ENCODE peak calls at places on chromosomes 5 and 9, in nine cellular contexts. J, U, Y, O, S, X, Z, E and H are unnamed samples.

GRCh38 chr5:124661317-124662141 is 84.9 kb downstream of the ZNF608 start:
- DNase-seq in J (peak), U (no peak), Y (peak), O (peak), S (peak), X (no peak), Z (no peak), E (no peak), H (no peak)

GRCh38 chr5:92998456-92998855 is 582.6 kb downstream of the NR2F1-AS1 start:
- DNase-seq in J (no peak), U (no peak), Y (peak), O (no peak), S (no peak), X (no peak), Z (no peak), E (no peak), H (no peak)

GRCh38 chr9:110918316-110919054 is 119.8 kb downstream of the LPAR1 start:
- DNase-seq in J (peak), U (no peak), Y (peak), O (no peak), S (peak), X (no peak), Z (no peak), E (no peak), H (no peak)

GRCh38 chr9:109739760-109740159 is 40.2 kb upstream of the PALM2AKAP2 start:
- DNase-seq in J (no peak), U (no peak), Y (no peak), O (no peak), S (no peak), X (no peak), Z (no peak), E (no peak), H (no peak)

GRCh38 chr9:33884856-33885701 is 68.1 kb downstream of the UBE2R2 start:
- DNase-seq in J (peak), U (peak), Y (peak), O (no peak), S (no peak), X (no peak), Z (no peak), E (no peak), H (no peak)

GRCh38 chr9:87107072-87107471 is 159.8 kb upstream of the GAS1 start:
- DNase-seq in J (no peak), U (no peak), Y (no peak), O (no peak), S (peak), X (peak), Z (no peak), E (no peak), H (peak)

GRCh38 chr5:56822961-56823360 is 7.6 kb downstream of the MAP3K1 start:
- DNase-seq in J (no peak), U (no peak), Y (no peak), O (no peak), S (no peak), X (no peak), Z (no peak), E (peak), H (no peak)

GRCh38 chr9:137369911-137370630 is 52.9 kb downstream of the EXD3 start:
- DNase-seq in J (no peak), U (no peak), Y (no peak), O (no peak), S (no peak), X (no peak), Z (no peak), E (no peak), H (no peak)

GRCh38 chr5:71653119-71653518 is 66.0 kb upstream of the CARTPT start:
- DNase-seq in J (no peak), U (no peak), Y (no peak), O (no peak), S (no peak), X (no peak), Z (no peak), E (no peak), H (peak)

GRCh38 chr5:2391566-2391965 is 359.9 kb downstream of the IRX2 start:
- DNase-seq in J (no peak), U (no peak), Y (no peak), O (no peak), S (no peak), X (no peak), Z (no peak), E (no peak), H (no peak)

GRCh38 chr9:78692871-78693270 is 395.9 kb downstream of the PSAT1 start:
- DNase-seq in J (peak), U (no peak), Y (no peak), O (no peak), S (no peak), X (no peak), Z (no peak), E (no peak), H (no peak)

GRCh38 chr5:19531374-19531952 is 456.5 kb downstream of the CDH18 start:
- DNase-seq in J (no peak), U (no peak), Y (no peak), O (no peak), S (no peak), X (no peak), Z (no peak), E (no peak), H (peak)

GRCh38 chr5:145934276-145934675 is 2.1 kb upstream of the SH3RF2 start:
- DNase-seq in J (no peak), U (no peak), Y (peak), O (no peak), S (no peak), X (no peak), Z (no peak), E (no peak), H (no peak)

GRCh38 chr5:39433123-39433522 is 8.3 kb upstream of the DAB2 start:
- DNase-seq in J (no peak), U (no peak), Y (no peak), O (no peak), S (no peak), X (no peak), Z (no peak), E (no peak), H (no peak)

GRCh38 chr9:72579880-72580570 is 58.6 kb downstream of the TMC1 start:
- DNase-seq in J (no peak), U (no peak), Y (no peak), O (no peak), S (no peak), X (no peak), Z (no peak), E (no peak), H (no peak)

GRCh38 chr9:127746959-127747569 is 12.0 kb upstream of the TOR2A start:
- DNase-seq in J (no peak), U (no peak), Y (no peak), O (no peak), S (no peak), X (no peak), Z (no peak), E (no peak), H (no peak)

GRCh38 chr9:91949946-91950664 is at the start of gene ROR2:
- DNase-seq in J (no peak), U (no peak), Y (peak), O (peak), S (peak), X (peak), Z (no peak), E (peak), H (no peak)

GRCh38 chr5:1507961-1508678 is 15.6 kb downstream of the LPCAT1 start:
- DNase-seq in J (no peak), U (no peak), Y (no peak), O (peak), S (no peak), X (no peak), Z (no peak), E (peak), H (no peak)

GRCh38 chr9:124332756-124333155 is 75.0 kb downstream of the NEK6 start:
- DNase-seq in J (no peak), U (no peak), Y (no peak), O (no peak), S (no peak), X (no peak), Z (no peak), E (no peak), H (no peak)

GRCh38 chr5:135062216-135063055 is 28.4 kb upstream of the PITX1 start:
- DNase-seq in J (no peak), U (no peak), Y (no peak), O (no peak), S (no peak), X (no peak), Z (no peak), E (no peak), H (no peak)

GRCh38 chr9:136688274-136689107 is 1.2 kb upstream of the AGPAT2 start:
- DNase-seq in J (no peak), U (no peak), Y (no peak), O (peak), S (no peak), X (no peak), Z (no peak), E (peak), H (no peak)

GRCh38 chr5:146965781-146966659 is 87.5 kb upstream of the PPP2R2B start:
- DNase-seq in J (peak), U (peak), Y (peak), O (peak), S (peak), X (peak), Z (no peak), E (no peak), H (peak)

GRCh38 chr5:143199161-143199560 is 204.3 kb downstream of the NR3C1 start:
- DNase-seq in J (no peak), U (no peak), Y (no peak), O (no peak), S (no peak), X (no peak), Z (no peak), E (no peak), H (no peak)

GRCh38 chr5:122182491-122182921 is 53.2 kb downstream of the ZNF474 start:
- DNase-seq in J (peak), U (no peak), Y (peak), O (no peak), S (no peak), X (peak), Z (no peak), E (no peak), H (peak)

GRCh38 chr5:134438268-134438622 is 26.6 kb upstream of the CDKN2AIPNL start:
- DNase-seq in J (peak), U (no peak), Y (no peak), O (no peak), S (no peak), X (no peak), Z (no peak), E (no peak), H (no peak)

GRCh38 chr9:2493106-2493505 is 128.5 kb upstream of the VLDLR start:
- DNase-seq in J (no peak), U (no peak), Y (no peak), O (no peak), S (peak), X (no peak), Z (no peak), E (no peak), H (no peak)
- H3K27ac ChIP-seq in J (no peak), U (no peak), Y (no peak), O (no peak), S (no peak), X (no peak), Z (no peak), E (peak), H (no peak)

DNA sequence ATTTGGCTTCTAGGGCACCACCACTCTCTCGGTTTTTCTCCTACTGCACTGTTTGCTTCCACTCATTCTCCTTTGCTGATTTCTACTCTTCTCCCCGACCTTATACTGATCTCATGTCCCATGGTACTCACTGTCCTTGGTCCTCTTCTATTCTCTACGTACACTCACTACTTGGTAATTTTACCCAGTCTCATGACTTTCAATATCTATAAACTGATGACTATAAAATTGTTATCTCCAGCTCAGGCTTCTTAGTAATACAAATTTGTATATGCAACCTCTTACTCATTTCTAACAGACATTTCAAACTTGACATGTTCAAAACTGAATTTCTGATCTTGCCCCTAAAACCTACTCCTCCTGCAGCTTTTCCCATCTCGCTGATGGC is 4.1 kb downstream of the RAPGEF6 start:
- DNase-seq in J (no peak), U (no peak), Y (no peak), O (no peak), S (no peak), X (no peak), Z (no peak), E (no peak), H (no peak)
- H3K27ac ChIP-seq in J (no peak), U (no peak), Y (no peak), O (no peak), S (no peak), X (no peak), Z (no peak), E (no peak), H (peak)

GRCh38 chr9:96031366-96031824 is 155.9 kb downstream of the ERCC6L2 start:
- DNase-seq in J (no peak), U (peak), Y (peak), O (peak), S (peak), X (peak), Z (no peak), E (no peak), H (no peak)
- H3K27ac ChIP-seq in J (no peak), U (peak), Y (peak), O (no peak), S (peak), X (no peak), Z (peak), E (no peak), H (no peak)

DNA sequence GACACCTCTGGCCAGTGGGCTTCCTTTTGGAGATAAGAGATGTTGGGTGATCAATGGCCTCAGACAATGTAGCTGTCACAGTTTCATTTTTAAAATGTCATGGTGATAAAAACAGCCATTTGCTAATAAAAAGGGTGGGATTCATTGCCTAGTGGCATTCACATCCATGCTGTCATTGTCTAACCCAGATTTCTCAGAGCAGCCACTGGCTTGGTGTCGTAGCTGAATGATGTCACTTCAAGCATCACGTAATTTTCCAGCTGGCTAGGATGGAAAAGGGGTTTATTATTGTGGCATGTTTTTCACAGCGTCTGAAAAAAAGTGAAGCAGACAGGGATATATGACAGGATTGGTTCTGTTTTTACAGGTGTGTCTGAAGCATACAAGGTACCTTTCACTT is 184.7 kb downstream of the AOPEP start:
- DNase-seq in J (no peak), U (no peak), Y (no peak), O (no peak), S (no peak), X (peak), Z (no peak), E (no peak), H (no peak)
- H3K27ac ChIP-seq in J (no peak), U (peak), Y (no peak), O (no peak), S (peak), X (peak), Z (no peak), E (no peak), H (no peak)

DNA sequence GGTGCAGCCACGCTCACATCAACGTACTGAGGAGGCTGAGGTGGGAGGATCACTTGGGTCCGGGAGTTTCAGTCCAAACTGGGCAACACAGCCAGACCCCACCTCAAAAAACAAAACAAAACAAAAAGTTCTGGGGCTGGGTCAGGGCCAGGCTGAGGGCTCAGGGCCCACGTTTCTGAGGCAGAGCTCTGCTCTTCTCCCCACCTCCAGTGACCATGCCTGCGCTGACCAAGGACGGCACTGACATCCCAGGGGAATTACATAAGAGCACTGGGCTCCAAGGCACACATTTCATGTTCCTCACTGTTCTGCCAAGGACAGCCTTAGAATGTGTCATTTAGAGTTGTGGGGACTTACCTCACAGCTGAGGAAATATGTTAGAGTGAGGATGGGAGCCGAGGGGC is 40.4 kb upstream of the TESK1 start:
- DNase-seq in J (no peak), U (peak), Y (no peak), O (no peak), S (no peak), X (no peak), Z (no peak), E (no peak), H (no peak)
- H3K27ac ChIP-seq in J (no peak), U (peak), Y (no peak), O (no peak), S (no peak), X (no peak), Z (no peak), E (peak), H (no peak)

DNA sequence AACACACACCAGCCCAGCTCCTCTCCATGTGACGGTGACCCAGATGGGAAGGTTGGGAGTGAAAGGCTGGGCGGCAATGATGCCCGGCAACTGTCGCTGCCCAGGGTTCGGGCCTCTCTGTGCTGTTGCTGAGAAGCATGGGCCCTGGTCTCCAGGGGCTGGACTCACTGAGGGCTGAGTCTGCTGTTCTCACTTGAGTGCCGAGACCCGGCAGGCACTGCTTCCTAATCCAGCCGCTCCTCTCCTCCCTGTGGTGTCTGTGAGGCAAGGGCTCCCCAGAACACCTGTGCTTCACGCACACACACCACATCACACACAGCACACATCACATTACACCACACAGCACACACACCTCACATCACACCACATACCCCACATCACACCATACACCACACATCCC is 493.6 kb downstream of the GADD45G start:
- DNase-seq in J (no peak), U (no peak), Y (no peak), O (no peak), S (no peak), X (no peak), Z (no peak), E (no peak), H (no peak)
- H3K27ac ChIP-seq in J (no peak), U (no peak), Y (no peak), O (no peak), S (no peak), X (no peak), Z (no peak), E (no peak), H (no peak)

DNA sequence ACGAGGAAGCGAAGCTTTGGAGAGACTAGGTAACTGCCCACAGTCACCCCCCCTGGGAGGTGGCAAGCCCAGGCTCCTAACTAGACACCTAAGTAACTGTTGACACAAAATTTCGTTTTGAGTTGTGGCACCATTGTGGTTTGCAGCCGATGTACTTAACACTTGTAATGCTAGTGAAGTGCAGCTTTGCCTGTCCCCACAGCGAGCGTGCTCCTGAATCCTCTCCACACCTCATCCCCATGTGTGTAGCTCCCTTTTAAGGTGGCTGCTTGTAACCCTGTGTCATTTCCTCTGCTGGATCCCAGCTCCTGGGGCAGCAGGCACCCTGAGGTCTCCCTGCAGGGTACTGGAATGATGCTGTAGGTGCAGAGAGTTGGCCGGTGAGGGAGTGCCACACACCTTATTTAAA is 114.9 kb downstream of the TRIO start:
- DNase-seq in J (no peak), U (no peak), Y (no peak), O (no peak), S (no peak), X (no peak), Z (no peak), E (no peak), H (no peak)
- H3K27ac ChIP-seq in J (no peak), U (no peak), Y (no peak), O (no peak), S (no peak), X (no peak), Z (no peak), E (no peak), H (no peak)

GRCh38 chr5:368162-369084 is 46.9 kb downstream of the AHRR start:
- DNase-seq in J (peak), U (peak), Y (peak), O (no peak), S (no peak), X (no peak), Z (no peak), E (peak), H (no peak)
- H3K27ac ChIP-seq in J (peak), U (no peak), Y (peak), O (no peak), S (no peak), X (no peak), Z (no peak), E (no peak), H (no peak)